ENCODE peak calls at places on chromosome 12, in eight cellular contexts. N is left kidney, U is H1, B is NCI-H2081, S is LoVo, D is glutamatergic neuron, F is kidney glomerular epithelial cell, J is lung. H is an unnamed sample.

GRCh38 chr12:54056110-54056509 is 2.5 kb downstream of the HOXC4 start:
- DNase-seq in B (no peak), F (no peak), J (no peak), D (no peak), U (no peak), S (no peak), N (no peak), H (no peak)

GRCh38 chr12:40137252-40137651 is 31.4 kb upstream of the SLC2A13 start:
- DNase-seq in F (no peak), B (no peak), N (no peak), D (no peak), U (no peak), S (no peak), J (no peak), H (no peak)

GRCh38 chr12:45669093-45669492 is 60.4 kb upstream of the ARID2 start:
- DNase-seq in F (no peak), B (no peak), S (no peak), D (no peak), J (no peak), U (no peak), N (no peak), H (no peak)

GRCh38 chr12:46459881-46460545 is 87.4 kb upstream of the SLC38A2 start:
- DNase-seq in N (no peak), U (no peak), D (no peak), S (no peak), B (no peak), J (no peak), F (no peak), H (no peak)

GRCh38 chr12:57632369-57632897 is 568 bp downstream of the B4GALNT1 start:
- DNase-seq in J (no peak), N (peak), D (peak), U (peak), F (no peak), S (no peak), B (no peak), H (peak)

GRCh38 chr12:1059162-1059561 is 68.1 kb downstream of the ERC1 start:
- DNase-seq in D (no peak), B (no peak), S (no peak), N (no peak), F (no peak), U (no peak), J (no peak), H (no peak)

GRCh38 chr12:122028165-122028591 is 6.5 kb downstream of the BCL7A start:
- DNase-seq in D (no peak), F (no peak), N (peak), B (no peak), S (no peak), U (no peak), J (no peak), H (peak)

GRCh38 chr12:47803196-47803875 is 16.4 kb downstream of the HDAC7 start:
- DNase-seq in N (no peak), D (no peak), U (no peak), F (no peak), S (no peak), B (no peak), J (no peak), H (no peak)

GRCh38 chr12:93062100-93062419 is 133.0 kb upstream of the EEA1 start:
- DNase-seq in D (no peak), J (no peak), U (no peak), S (no peak), N (no peak), B (no peak), F (no peak), H (no peak)

GRCh38 chr12:123099556-123100192 is 51.2 kb downstream of the PITPNM2 start:
- DNase-seq in J (no peak), F (no peak), S (no peak), B (no peak), N (peak), D (peak), U (no peak), H (peak)

GRCh38 chr12:107776171-107776570 is 1.7 kb downstream of the ASCL4 start:
- DNase-seq in J (no peak), F (no peak), U (no peak), S (no peak), D (no peak), N (no peak), B (no peak), H (no peak)

GRCh38 chr12:92505373-92506340 is 197.1 kb upstream of the PLEKHG7 start:
- DNase-seq in D (peak), U (no peak), J (peak), S (no peak), N (peak), F (no peak), B (no peak), H (peak)

GRCh38 chr12:25458047-25458552 is 95.0 kb downstream of the LMNTD1 start:
- DNase-seq in U (no peak), N (no peak), S (peak), J (no peak), F (peak), D (no peak), B (no peak), H (peak)

GRCh38 chr12:23655112-23655511 is 294.4 kb downstream of the SOX5 start:
- DNase-seq in J (no peak), F (no peak), B (no peak), U (no peak), N (no peak), S (no peak), D (no peak), H (no peak)

GRCh38 chr12:123916729-123917128 is 55.9 kb downstream of the CCDC92 start:
- DNase-seq in D (no peak), F (no peak), N (no peak), B (no peak), U (no peak), S (peak), J (no peak), H (peak)

GRCh38 chr12:26233620-26234019 is 38.2 kb downstream of the SSPN start:
- DNase-seq in D (peak), J (no peak), N (no peak), F (no peak), B (no peak), S (no peak), U (no peak), H (no peak)

GRCh38 chr12:93390565-93391297 is 13.0 kb downstream of the NUDT4 start:
- DNase-seq in D (no peak), F (peak), N (peak), S (no peak), U (no peak), B (no peak), J (no peak), H (no peak)

GRCh38 chr12:43692064-43692463 is 66.5 kb downstream of the PUS7L start:
- DNase-seq in J (no peak), U (no peak), F (peak), N (no peak), B (no peak), S (no peak), D (no peak), H (peak)

GRCh38 chr12:14532152-14532551 is 35.5 kb downstream of the PLBD1 start:
- DNase-seq in N (no peak), S (no peak), U (no peak), D (no peak), B (no peak), J (no peak), F (no peak), H (no peak)

GRCh38 chr12:130620281-130620680 is 95.8 kb downstream of the RIMBP2 start:
- DNase-seq in S (no peak), F (no peak), D (no peak), J (no peak), N (no peak), B (no peak), U (no peak), H (no peak)

GRCh38 chr12:12721251-12721689 is 4.1 kb downstream of the CDKN1B start:
- DNase-seq in S (peak), J (no peak), U (no peak), D (no peak), F (no peak), B (no peak), N (no peak), H (peak)

GRCh38 chr12:6367065-6367968 is 8.0 kb downstream of the SCNN1A start:
- DNase-seq in U (no peak), S (no peak), N (no peak), D (no peak), F (no peak), J (no peak), B (no peak), H (peak)

GRCh38 chr12:50778663-50779590 is 15.0 kb downstream of the ATF1 start:
- DNase-seq in F (no peak), N (no peak), J (no peak), D (no peak), S (no peak), U (no peak), B (no peak), H (no peak)

GRCh38 chr12:115918763-115919162 is 358.7 kb downstream of the MED13L start:
- DNase-seq in U (no peak), F (no peak), N (no peak), D (no peak), B (no peak), J (no peak), S (peak), H (no peak)

GRCh38 chr12:118404876-118405521 is 28.6 kb downstream of the SUDS3 start:
- DNase-seq in F (peak), S (peak), N (peak), D (peak), U (peak), J (peak), B (peak), H (peak)

GRCh38 chr12:43847427-43847826 is 11.5 kb downstream of the TMEM117 start:
- DNase-seq in J (no peak), U (no peak), B (no peak), N (no peak), D (no peak), F (peak), S (peak), H (no peak)

GRCh38 chr12:58566599-58566998 is 353.7 kb downstream of the LRIG3 start:
- DNase-seq in F (no peak), U (no peak), J (no peak), S (no peak), N (peak), D (no peak), B (no peak), H (peak)

GRCh38 chr12:49428652-49429549 is 61.6 kb downstream of the SPATS2 start:
- DNase-seq in J (no peak), U (no peak), F (peak), D (no peak), B (no peak), N (peak), S (no peak), H (peak)

GRCh38 chr12:40351976-40352375 is 127.2 kb downstream of the LRRK2 start:
- DNase-seq in S (no peak), F (no peak), D (no peak), U (no peak), N (no peak), B (no peak), J (no peak), H (no peak)